ENCODE peak calls at places on chromosomes 7 and 10, in six cellular contexts. L is HCT116, M is OCI-LY7, I is hepatocyte, F is cardiac muscle cell, U is right lobe of liver. O is an unnamed sample.

GRCh38 chr10:26566525-26567348 is 128.6 kb downstream of the APBB1IP start:
- DNase-seq in F (peak), L (no peak), M (no peak), I (peak), U (no peak), O (no peak)

GRCh38 chr7:68511281-68511680 is 1087.0 kb upstream of the AUTS2 start:
- DNase-seq in F (no peak), L (no peak), I (no peak), M (no peak), U (no peak), O (no peak)

GRCh38 chr7:75906991-75907667 is 7.8 kb upstream of the POR start:
- DNase-seq in M (no peak), L (no peak), U (peak), I (peak), F (peak), O (no peak)

GRCh38 chr10:111103196-111103595 is 26.4 kb downstream of the ADRA2A start:
- DNase-seq in L (no peak), F (no peak), I (no peak), M (no peak), U (no peak), O (no peak)

GRCh38 chr7:258476-259190 is 31.3 kb upstream of the FOXL3 start:
- DNase-seq in U (no peak), L (no peak), F (no peak), I (no peak), M (no peak), O (no peak)

GRCh38 chr10:113113918-113114317 is 163.9 kb downstream of the TCF7L2 start:
- DNase-seq in I (no peak), U (no peak), M (no peak), L (no peak), F (no peak), O (no peak)

GRCh38 chr7:90180649-90181048 is 26.4 kb downstream of the STEAP1 start:
- DNase-seq in F (peak), U (no peak), L (peak), M (no peak), I (no peak), O (no peak)

GRCh38 chr10:74255214-74255613 is 104.2 kb downstream of the ADK start:
- DNase-seq in L (no peak), F (no peak), M (no peak), U (no peak), I (no peak), O (no peak)

GRCh38 chr7:150793569-150794238 is 6.5 kb downstream of the TMEM176B start:
- DNase-seq in L (no peak), F (no peak), M (no peak), I (no peak), U (no peak), O (no peak)

GRCh38 chr7:46660402-46660801 is 739.3 kb upstream of the IGFBP3 start:
- DNase-seq in L (no peak), U (no peak), F (no peak), I (no peak), M (no peak), O (no peak)

GRCh38 chr7:104980440-104980839 is 33.6 kb upstream of the KMT2E start:
- DNase-seq in L (no peak), I (no peak), F (no peak), U (no peak), M (no peak), O (no peak)

GRCh38 chr10:69745698-69746097 is 56.0 kb upstream of the COL13A1 start:
- DNase-seq in F (no peak), U (no peak), M (no peak), L (no peak), I (no peak), O (no peak)

GRCh38 chr7:2019693-2020511 is 212.8 kb downstream of the MAD1L1 start:
- DNase-seq in I (peak), U (peak), M (no peak), L (no peak), F (peak), O (peak)

GRCh38 chr7:149285581-149285975 is 23.6 kb downstream of the ZNF783 start:
- DNase-seq in I (no peak), F (peak), L (no peak), M (no peak), U (no peak), O (no peak)

GRCh38 chr10:42691361-42692120 is 53.2 kb upstream of the ZNF33B start:
- DNase-seq in F (no peak), U (no peak), I (no peak), M (no peak), L (no peak), O (no peak)

GRCh38 chr7:22651036-22651435 is 76.0 kb upstream of the IL6 start:
- DNase-seq in L (no peak), U (no peak), F (no peak), I (no peak), M (no peak), O (no peak)

GRCh38 chr7:7159063-7159645 is 23.2 kb upstream of the C1GALT1 start:
- DNase-seq in U (no peak), M (peak), L (no peak), I (no peak), F (no peak), O (no peak)

GRCh38 chr10:114714281-114714741 is 56.2 kb upstream of the ABLIM1 start:
- DNase-seq in I (peak), U (no peak), L (no peak), F (peak), M (no peak), O (peak)

GRCh38 chr7:141433698-141434097 is 117.5 kb upstream of the AGK start:
- DNase-seq in I (no peak), U (no peak), M (no peak), L (no peak), F (no peak), O (no peak)

GRCh38 chr7:76054129-76055120 is 6.5 kb downstream of the MDH2 start:
- DNase-seq in U (no peak), M (no peak), I (peak), F (peak), L (no peak), O (no peak)

GRCh38 chr10:110360857-110361474 is 56.2 kb upstream of the SMNDC1 start:
- DNase-seq in F (no peak), M (no peak), L (no peak), I (no peak), U (no peak), O (no peak)

GRCh38 chr10:78362406-78363022 is 328.9 kb downstream of the RPS24 start:
- DNase-seq in I (no peak), U (no peak), M (no peak), F (peak), L (no peak), O (no peak)

GRCh38 chr10:93757136-93757535 is 600 bp upstream of the LGI1 start:
- DNase-seq in U (no peak), F (no peak), M (no peak), L (no peak), I (peak), O (no peak)

GRCh38 chr10:126628746-126629145 is 41.7 kb downstream of the C10orf90 start:
- DNase-seq in M (no peak), L (no peak), I (no peak), F (no peak), U (no peak), O (no peak)

GRCh38 chr10:5861269-5862031 is 28.2 kb downstream of the ANKRD16 start:
- DNase-seq in F (peak), U (no peak), M (no peak), L (peak), I (peak), O (no peak)

GRCh38 chr7:143375298-143376034 is 5.7 kb upstream of the ZYX start:
- DNase-seq in I (no peak), F (peak), L (no peak), U (no peak), M (peak), O (no peak)

GRCh38 chr7:139659922-139660316 is 117.9 kb downstream of the HIPK2 start:
- DNase-seq in M (no peak), L (no peak), F (no peak), I (no peak), U (peak), O (no peak)

GRCh38 chr10:98758451-98758850 is 311.7 kb upstream of the HPS1 start:
- DNase-seq in U (no peak), L (no peak), I (no peak), F (no peak), M (no peak), O (no peak)

GRCh38 chr7:93923946-93924345 is 2.4 kb downstream of the GNG11 start:
- DNase-seq in L (no peak), F (no peak), M (no peak), I (no peak), U (no peak), O (no peak)

GRCh38 chr7:134741901-134742635 is 37.4 kb upstream of the CALD1 start:
- DNase-seq in L (no peak), I (no peak), U (no peak), M (no peak), F (peak), O (no peak)

GRCh38 chr7:85471312-85471711 is 284.5 kb upstream of the SEMA3D start:
- DNase-seq in F (no peak), L (no peak), I (no peak), U (no peak), M (no peak), O (no peak)

GRCh38 chr7:40865441-40866233 is 730.8 kb downstream of the SUGCT start:
- DNase-seq in F (no peak), L (no peak), U (no peak), M (no peak), I (peak), O (no peak)

GRCh38 chr7:42159150-42159549 is 77.9 kb downstream of the GLI3 start:
- DNase-seq in I (no peak), U (no peak), L (no peak), F (no peak), M (no peak), O (no peak)

DNA sequence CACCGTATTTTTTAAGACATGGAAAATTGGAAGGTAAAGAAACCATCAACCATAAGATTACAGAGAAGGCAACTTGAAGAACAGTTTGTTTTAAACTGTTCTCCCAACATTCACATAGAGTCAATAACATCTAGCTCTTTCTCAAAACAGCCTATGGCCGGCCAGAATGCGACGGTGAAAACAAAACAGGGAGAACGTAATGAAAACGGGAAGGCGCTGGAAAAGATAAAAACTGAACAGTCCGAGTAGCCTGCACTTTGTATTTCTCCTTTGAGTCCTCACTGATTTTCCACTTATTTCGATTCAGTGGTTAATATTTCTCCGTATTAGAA is 637 bp downstream of the MICU1 start:
- DNase-seq in U (no peak), M (no peak), L (no peak), I (no peak), F (no peak), O (no peak)
- H3K27ac ChIP-seq in U (peak), M (no peak), L (peak), I (peak), F (peak), O (peak)

DNA sequence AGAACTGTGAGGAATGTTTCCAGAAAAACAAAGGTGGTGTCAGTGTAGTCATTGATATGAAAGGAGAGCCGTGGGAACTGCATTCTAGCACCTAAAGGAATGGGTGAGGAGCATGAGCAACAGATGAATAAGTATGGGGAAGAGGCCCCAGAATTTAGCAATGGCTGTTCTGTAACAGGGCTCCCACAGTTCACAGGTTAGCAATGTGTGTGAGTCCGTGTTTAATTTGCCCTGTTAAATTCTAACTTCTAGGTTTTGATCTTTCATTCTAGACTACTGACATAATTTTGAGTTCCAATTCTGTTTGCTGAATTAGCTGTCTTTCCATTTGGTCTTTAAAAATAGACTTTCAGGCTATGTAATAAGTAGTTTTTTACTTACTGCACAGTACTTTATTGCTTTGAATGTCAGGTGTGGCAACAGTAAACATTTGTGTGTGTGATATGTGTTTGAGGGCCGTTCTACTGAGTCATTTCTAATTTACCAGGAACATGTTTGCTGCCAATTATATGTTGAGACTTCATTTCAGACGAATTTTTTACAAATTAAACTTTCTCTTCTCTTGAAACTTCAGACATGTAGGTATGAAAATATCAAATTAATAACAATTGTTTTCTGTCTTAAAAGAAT is 8.8 kb downstream of the STK17A start:
- DNase-seq in F (no peak), M (no peak), L (no peak), U (no peak), I (no peak), O (no peak)
- H3K27ac ChIP-seq in F (peak), M (no peak), L (no peak), U (peak), I (peak), O (no peak)

DNA sequence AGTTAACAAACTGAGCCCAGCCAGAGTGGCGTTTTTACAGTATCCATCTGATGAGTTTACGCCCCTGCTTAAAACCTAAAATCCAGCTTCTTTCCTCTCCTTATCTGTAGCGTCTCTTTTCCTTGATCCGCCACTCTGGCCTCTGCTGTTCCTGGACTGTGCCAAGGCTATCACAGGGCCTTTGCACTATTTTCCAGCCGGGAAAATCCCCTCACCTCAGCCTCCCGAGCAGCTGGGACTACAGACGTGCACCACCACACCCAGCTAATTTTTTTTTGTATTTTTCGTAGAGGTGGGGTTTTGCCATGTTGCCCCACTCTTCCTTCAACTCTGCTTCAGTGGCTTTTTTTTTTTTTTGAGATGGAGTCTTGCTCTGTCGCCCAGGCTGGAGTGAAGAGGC is 7.9 kb upstream of the METTL27 start:
- DNase-seq in U (no peak), M (no peak), I (no peak), F (no peak), L (no peak), O (no peak)
- H3K27ac ChIP-seq in U (no peak), M (no peak), I (peak), F (no peak), L (peak), O (no peak)

GRCh38 chr7:3649678-3650445 is 348.8 kb downstream of the SDK1 start:
- DNase-seq in F (no peak), U (no peak), I (peak), L (no peak), M (no peak), O (no peak)
- H3K27ac ChIP-seq in F (no peak), U (no peak), I (no peak), L (no peak), M (no peak), O (no peak)

DNA sequence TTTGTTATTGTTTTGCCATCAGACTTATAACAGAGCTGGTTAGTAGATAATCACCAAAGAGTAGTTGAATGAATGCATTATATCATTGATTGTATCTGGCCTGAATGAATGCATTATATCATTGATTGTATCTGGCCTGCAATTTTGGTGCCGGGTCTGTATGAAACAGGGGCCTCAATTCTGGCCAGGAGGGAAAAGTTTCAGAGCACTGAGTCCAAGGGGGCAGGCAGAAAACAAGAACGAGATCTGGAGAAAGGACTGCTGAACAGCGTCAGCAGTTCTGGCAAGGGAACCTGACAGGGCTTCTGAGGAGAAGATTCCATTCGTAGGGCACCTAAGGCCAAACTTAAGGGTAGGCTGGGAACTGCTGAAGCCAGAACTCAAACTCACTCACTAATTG is 128.0 kb downstream of the SEMA3C start:
- DNase-seq in L (no peak), M (no peak), U (no peak), I (no peak), F (peak), O (no peak)
- H3K27ac ChIP-seq in L (no peak), M (no peak), U (no peak), I (no peak), F (peak), O (no peak)

GRCh38 chr10:33214174-33214573 is 120.3 kb downstream of the NRP1 start:
- DNase-seq in U (no peak), M (no peak), L (no peak), F (no peak), I (no peak), O (no peak)

GRCh38 chr10:33216661-33217427 is 117.6 kb downstream of the NRP1 start:
- DNase-seq in M (no peak), F (no peak), L (no peak), U (no peak), I (no peak), O (no peak)

GRCh38 chr10:33217854-33218253 is 116.6 kb downstream of the NRP1 start:
- DNase-seq in I (no peak), L (no peak), M (no peak), F (no peak), U (no peak), O (no peak)

GRCh38 chr10:33215154-33215553 is 119.3 kb downstream of the NRP1 start:
- DNase-seq in F (peak), I (peak), U (no peak), M (no peak), L (no peak), O (no peak)

GRCh38 chr10:33215635-33216034 is 118.8 kb downstream of the NRP1 start:
- DNase-seq in L (no peak), F (peak), U (no peak), M (no peak), I (peak), O (no peak)
- H3K27ac ChIP-seq in L (no peak), F (no peak), U (no peak), M (no peak), I (peak), O (no peak)

GRCh38 chr7:158595068-158595467 is 7.4 kb upstream of the PTPRN2 start:
- DNase-seq in M (peak), L (peak), U (no peak), I (peak), F (peak), O (no peak)
- H3K27ac ChIP-seq in M (no peak), L (no peak), U (no peak), I (no peak), F (no peak), O (no peak)